ENCODE peak calls at places on chromosomes 6 and 20, in four cellular contexts. B is neural crest cell, G is AG09309, P is pancreas. F is an unnamed sample.

GRCh38 chr6:26205161-26205624 is 118.0 kb downstream of the HFE start:
- DNase-seq in B (peak), G (no peak), P (peak), F (peak)

GRCh38 chr20:43667341-43668132 is 623 bp downstream of the MYBL2 start:
- DNase-seq in B (peak), G (no peak), P (no peak), F (peak)

GRCh38 chr6:170244721-170245201 is 46.1 kb downstream of the DLL1 start:
- DNase-seq in B (no peak), G (no peak), P (no peak), F (peak)

GRCh38 chr6:105272783-105273182 is 93.0 kb upstream of the POPDC3 start:
- DNase-seq in B (no peak), G (no peak), P (peak), F (peak)

GRCh38 chr6:38155576-38156204 is 336.2 kb downstream of the ZFAND3 start:
- DNase-seq in B (no peak), G (no peak), P (no peak), F (no peak)

GRCh38 chr20:53660078-53660909 is 66.7 kb upstream of the ZNF217 start:
- DNase-seq in B (no peak), G (no peak), P (no peak), F (no peak)

GRCh38 chr6:170440437-170440836 is 112.7 kb downstream of the PSMB1 start:
- DNase-seq in B (peak), G (no peak), P (no peak), F (no peak)

GRCh38 chr6:168828035-168828434 is 387.1 kb downstream of the SMOC2 start:
- DNase-seq in B (no peak), G (no peak), P (no peak), F (no peak)

GRCh38 chr6:133341607-133342158 is 100.5 kb downstream of the EYA4 start:
- DNase-seq in B (no peak), G (peak), P (no peak), F (no peak)

GRCh38 chr6:166495487-166496314 is 90.8 kb downstream of the RAMACL start:
- DNase-seq in B (no peak), G (no peak), P (no peak), F (no peak)

GRCh38 chr6:7235712-7236311 is 77.2 kb downstream of the SSR1 start:
- DNase-seq in B (no peak), G (no peak), P (peak), F (no peak)

GRCh38 chr20:58228484-58229197 is at the start of gene ANKRD60:
- DNase-seq in B (no peak), G (no peak), P (no peak), F (peak)

GRCh38 chr20:5714261-5715041 is 35.8 kb upstream of the SHLD1 start:
- DNase-seq in B (no peak), G (no peak), P (no peak), F (no peak)

GRCh38 chr6:139335447-139336210 is 38.8 kb downstream of the CITED2 start:
- DNase-seq in B (no peak), G (no peak), P (no peak), F (no peak)

GRCh38 chr20:62287129-62287528 is 15.7 kb upstream of the ADRM1 start:
- DNase-seq in B (no peak), G (no peak), P (no peak), F (no peak)

GRCh38 chr6:115783402-115784061 is 277.2 kb downstream of the FRK start:
- DNase-seq in B (no peak), G (no peak), P (no peak), F (no peak)

GRCh38 chr20:44402391-44403193 is 47.1 kb downstream of the HNF4A start:
- DNase-seq in B (no peak), G (no peak), P (peak), F (no peak)

GRCh38 chr6:148177589-148178233 is 164.9 kb upstream of the SASH1 start:
- DNase-seq in B (peak), G (no peak), P (peak), F (peak)

GRCh38 chr6:82963527-82963926 is 102.1 kb downstream of the UBE3D start:
- DNase-seq in B (no peak), G (no peak), P (no peak), F (no peak)

GRCh38 chr6:150293423-150294280 is 75.2 kb upstream of the IYD start:
- DNase-seq in B (no peak), G (no peak), P (no peak), F (no peak)

GRCh38 chr6:147166360-147166944 is 37.8 kb upstream of the STXBP5 start:
- DNase-seq in B (no peak), G (no peak), P (no peak), F (no peak)

GRCh38 chr20:35436175-35436568 is 1.9 kb downstream of the GDF5 start:
- DNase-seq in B (no peak), G (no peak), P (no peak), F (no peak)

GRCh38 chr20:46255440-46256104 is 52.7 kb downstream of the CDH22 start:
- DNase-seq in B (no peak), G (no peak), P (peak), F (no peak)

GRCh38 chr6:34267746-34268145 is 18.9 kb upstream of the SMIM29 start:
- DNase-seq in B (no peak), G (no peak), P (no peak), F (no peak)

GRCh38 chr6:17233531-17233930 is 47.6 kb upstream of the RBM24 start:
- DNase-seq in B (no peak), G (no peak), P (no peak), F (no peak)

GRCh38 chr6:136676075-136676474 is 116.2 kb downstream of the MAP3K5 start:
- DNase-seq in B (no peak), G (no peak), P (no peak), F (no peak)

GRCh38 chr20:13089950-13090469 is 81.2 kb downstream of the SPTLC3 start:
- DNase-seq in B (no peak), G (no peak), P (no peak), F (no peak)

GRCh38 chr20:57109151-57109953 is 157.1 kb downstream of the BMP7 start:
- DNase-seq in B (no peak), G (no peak), P (no peak), F (no peak)

DNA sequence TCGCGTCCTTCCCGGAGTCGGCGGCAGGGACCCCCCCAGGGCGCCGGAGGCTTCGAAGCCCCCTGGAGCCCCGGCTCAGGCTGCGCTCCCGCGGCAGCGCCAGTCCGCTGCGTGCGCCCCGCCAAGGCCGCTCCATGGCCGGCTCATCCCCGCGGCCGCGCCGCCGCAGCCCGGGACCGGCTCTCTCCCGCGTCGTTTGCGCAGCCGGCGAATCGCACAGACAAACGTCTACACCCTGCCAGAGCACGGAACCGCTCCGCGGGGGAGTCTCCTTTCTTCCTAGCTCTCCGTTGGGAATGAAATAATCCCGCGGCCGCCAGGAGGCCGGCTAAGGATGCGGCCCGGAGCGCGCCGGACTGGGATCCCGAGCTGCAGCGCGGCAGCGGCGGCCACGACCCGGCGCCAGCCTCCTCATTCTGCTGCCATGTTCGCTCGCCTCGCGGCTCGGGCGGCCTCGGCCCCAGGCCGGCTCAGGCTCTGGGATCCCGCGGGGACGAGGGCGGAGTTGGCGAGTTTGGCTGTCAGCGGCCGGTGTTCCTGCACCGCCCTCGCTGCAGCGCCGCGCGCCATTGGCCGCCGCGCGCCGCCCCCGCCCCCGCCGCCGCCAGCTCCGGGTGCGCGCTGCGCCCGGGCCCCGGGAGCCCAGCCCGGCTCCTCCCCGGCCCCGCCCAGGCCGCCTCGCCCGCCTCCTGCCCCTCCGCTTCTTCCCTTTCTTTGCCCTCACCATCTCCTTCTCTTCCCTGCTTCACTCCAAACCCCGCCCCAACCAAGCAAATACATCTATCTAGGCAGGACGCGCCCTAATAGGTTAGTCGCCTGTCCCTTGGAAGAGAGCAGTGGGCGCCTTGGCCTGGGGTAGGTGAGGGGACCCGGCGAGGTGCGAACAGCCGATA is at the start of gene GFOD1:
- DNase-seq in B (peak), G (peak), P (peak), F (peak)
- TF ChIP-seq CTCF in B (peak), G (peak), P (no peak), F (peak)

DNA sequence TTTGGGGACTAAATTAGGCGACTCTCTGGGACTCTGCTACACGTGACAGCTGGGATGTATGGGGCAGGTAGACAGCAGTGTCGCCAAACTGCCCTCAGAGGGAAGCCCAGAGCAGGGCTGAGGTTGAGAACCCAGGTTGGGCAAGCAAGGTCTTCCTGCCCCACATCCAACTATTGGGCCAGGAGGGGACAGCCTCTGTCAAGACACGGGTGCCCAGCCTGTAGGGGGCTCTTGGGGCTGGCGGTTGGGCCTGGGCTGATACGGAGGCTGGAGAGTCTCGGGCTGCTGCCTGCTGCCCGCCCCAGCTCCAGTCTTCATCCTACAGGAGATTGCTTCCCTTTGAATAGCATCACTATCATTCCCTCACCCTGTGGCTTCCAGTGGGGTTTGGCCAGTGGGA is 33.3 kb downstream of the CPNE5 start:
- DNase-seq in B (no peak), G (no peak), P (no peak), F (no peak)
- TF ChIP-seq CTCF in B (no peak), G (no peak), P (no peak), F (no peak)

GRCh38 chr6:31356216-31356945 is 598 bp downstream of the HLA-B start:
- DNase-seq in B (no peak), G (no peak), P (no peak), F (peak)
- TF ChIP-seq CTCF in B (no peak), G (peak), P (no peak), F (no peak)

DNA sequence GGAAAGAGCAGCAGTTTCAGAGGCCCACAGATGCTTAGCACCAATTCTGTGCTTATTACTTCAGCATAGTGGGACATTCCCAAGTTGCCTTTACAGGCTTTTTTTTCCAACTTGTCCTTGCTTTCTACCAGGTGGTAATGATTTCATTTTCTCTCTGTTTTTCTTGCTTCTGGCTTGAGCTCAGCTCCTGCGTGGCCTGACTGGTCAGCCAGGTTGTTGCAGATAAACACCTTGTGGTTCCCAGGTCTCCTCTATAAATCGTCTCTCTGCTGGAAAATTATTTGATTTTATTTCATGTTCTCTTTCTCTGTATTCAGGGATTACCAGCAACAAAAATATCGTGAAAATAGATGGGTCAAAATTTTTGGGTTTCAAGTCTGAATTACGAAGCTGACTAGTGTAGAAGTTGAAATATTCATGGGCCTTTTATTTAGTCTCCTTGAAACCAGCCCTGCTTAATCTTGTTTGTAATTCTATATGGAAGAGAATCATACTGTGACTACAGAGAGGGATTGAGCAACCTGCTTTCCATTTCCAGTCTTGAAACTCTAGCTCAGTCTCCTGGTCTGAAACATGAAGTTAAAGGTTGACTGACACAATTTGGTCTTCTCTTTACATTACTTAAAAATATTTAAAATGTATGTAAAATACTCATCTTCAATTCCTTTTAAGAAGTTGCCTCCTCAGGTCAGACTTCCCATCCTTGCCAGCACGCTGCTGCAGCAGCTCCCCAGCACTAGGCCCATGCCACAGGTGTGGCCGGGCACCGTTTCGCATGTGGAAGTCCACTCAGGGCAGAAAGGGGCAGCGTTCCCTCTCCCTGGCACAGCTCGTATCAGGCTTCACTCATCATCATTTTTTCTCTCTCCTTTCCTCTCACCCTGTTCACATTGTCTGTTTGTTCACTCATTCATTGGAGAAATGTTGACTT is 7.0 kb downstream of the DUSP22 start:
- DNase-seq in B (no peak), G (no peak), P (peak), F (no peak)
- TF ChIP-seq CTCF in B (no peak), G (no peak), P (no peak), F (no peak)